ENCODE peak calls at places on chromosomes 12 and 14, in nine cellular contexts. T is left ventricle myocardium inferior, K is Peyer's patch, H is neural progenitor cell, L is SJSA1, N is hepatocyte, I is heart right ventricle, A is upper lobe of right lung, M is HCT116. Y is an unnamed sample.

GRCh38 chr14:76773188-76773885 is 12.1 kb downstream of the VASH1 start:
- DNase-seq in T (peak; percentile 66), L (peak; percentile 20), H (no peak), K (peak; percentile 61), I (peak; percentile 75), A (peak; percentile 81), N (peak; percentile 83), M (no peak), Y (peak; percentile 38)

GRCh38 chr12:32889073-32889760 is 7.4 kb downstream of the PKP2 start:
- DNase-seq in L (no peak), H (no peak), A (no peak), M (no peak), T (no peak), K (no peak), I (no peak), N (no peak), Y (no peak)

GRCh38 chr12:109775172-109775881 is 57.9 kb downstream of the TRPV4 start:
- DNase-seq in M (no peak), L (peak; percentile 71), H (peak; percentile 82), I (peak; percentile 73), N (peak; percentile 86), K (peak; percentile 89), A (peak; percentile 88), T (peak; percentile 73), Y (no peak)

GRCh38 chr14:34449819-34450541 is 12.1 kb downstream of the SPTSSA start:
- DNase-seq in N (no peak), K (no peak), L (no peak), H (no peak), M (no peak), I (no peak), A (no peak), T (no peak), Y (no peak)

GRCh38 chr12:52191841-52192791 is at the start of gene KRT80:
- DNase-seq in I (peak; percentile 83), H (no peak), T (peak; percentile 81), A (peak; percentile 90), N (peak; percentile 94), L (peak; percentile 98), K (peak; percentile 91), M (peak; percentile 97), Y (peak; percentile 96)

GRCh38 chr14:24483604-24484252 is 24.3 kb downstream of the CMA1 start:
- DNase-seq in M (no peak), L (no peak), N (no peak), I (no peak), K (no peak), H (no peak), A (no peak), T (no peak), Y (no peak)

GRCh38 chr12:55932546-55932919 is 1.6 kb downstream of the DGKA start:
- DNase-seq in N (no peak), I (peak; percentile 19), M (no peak), K (peak; percentile 76), L (no peak), H (no peak), A (no peak), T (no peak), Y (no peak)

GRCh38 chr12:107586256-107586970 is 99.2 kb upstream of the PWP1 start:
- DNase-seq in H (no peak), M (no peak), T (no peak), A (no peak), L (no peak), K (no peak), I (no peak), N (no peak), Y (no peak)

GRCh38 chr14:64762044-64763034 is 58.1 kb downstream of the PLEKHG3 start:
- DNase-seq in M (peak; percentile 51), A (peak; percentile 76), N (peak; percentile 95), T (peak; percentile 82), K (peak; percentile 74), H (peak; percentile 53), L (peak; percentile 81), I (peak; percentile 87), Y (peak; percentile 97)

GRCh38 chr12:106049105-106049504 is 89.6 kb downstream of the NUAK1 start:
- DNase-seq in I (no peak), H (no peak), M (no peak), T (no peak), N (peak; percentile 27), A (no peak), K (no peak), L (no peak), Y (no peak)

GRCh38 chr12:47736877-47737676 is 11.8 kb upstream of the ENDOU start:
- DNase-seq in K (peak; percentile 71), T (peak; percentile 91), M (no peak), A (peak; percentile 93), L (no peak), N (peak; percentile 44), I (peak; percentile 90), H (no peak), Y (peak; percentile 56)

GRCh38 chr14:22520786-22521185 is 68.2 kb downstream of the DAD1 start:
- DNase-seq in H (no peak), M (no peak), N (no peak), K (no peak), L (no peak), A (no peak), I (no peak), T (no peak), Y (no peak)
- H3K4me1 ChIP-seq in H (peaks cover 7% of the 10 kb centered on the region), M (no peaks in the 10 kb centered on the region), N (peaks cover 26% of the 10 kb centered on the region), K (peaks cover 5% of the 10 kb centered on the region), L (peaks cover 43% of the 10 kb centered on the region), A (no peaks in the 10 kb centered on the region), I (peaks cover 6% of the 10 kb centered on the region), T (peaks cover 25% of the 10 kb centered on the region), Y (peaks cover 27% of the 10 kb centered on the region)

DNA sequence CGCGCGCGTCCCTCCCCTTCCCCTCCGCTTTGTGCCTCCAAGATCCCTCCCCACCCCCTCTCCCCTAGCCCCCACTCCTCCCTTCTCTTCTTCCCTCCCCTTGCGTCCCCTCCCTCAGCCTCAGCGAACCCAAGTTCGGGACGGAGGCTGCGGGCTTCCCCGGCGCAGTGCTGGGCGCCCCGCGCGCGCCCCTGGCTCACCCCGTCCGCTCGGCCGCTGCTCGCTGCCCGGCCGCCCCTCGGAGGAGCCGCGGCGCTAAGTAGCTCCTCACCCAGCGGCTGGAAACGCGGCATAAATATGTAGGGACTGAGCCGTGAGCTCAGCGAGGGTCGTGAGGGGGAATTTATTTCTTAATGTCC is at the start of gene NOS1:
- DNase-seq in N (no peak), M (no peak), T (no peak), L (no peak), H (peak; percentile 63), I (no peak), A (no peak), K (no peak), Y (no peak)
- H3K4me3 ChIP-seq in N (no peak within 1 kb of the TSS), M (no peak within 1 kb of the TSS), T (peak within 1 kb of the TSS; percentile 56), L (no peak within 1 kb of the TSS), H (peak within 1 kb of the TSS; percentile 74), I (peak within 1 kb of the TSS; percentile 6), A (peak within 1 kb of the TSS; percentile 23), K (no peak within 1 kb of the TSS), Y (peak within 1 kb of the TSS; percentile 50)

DNA sequence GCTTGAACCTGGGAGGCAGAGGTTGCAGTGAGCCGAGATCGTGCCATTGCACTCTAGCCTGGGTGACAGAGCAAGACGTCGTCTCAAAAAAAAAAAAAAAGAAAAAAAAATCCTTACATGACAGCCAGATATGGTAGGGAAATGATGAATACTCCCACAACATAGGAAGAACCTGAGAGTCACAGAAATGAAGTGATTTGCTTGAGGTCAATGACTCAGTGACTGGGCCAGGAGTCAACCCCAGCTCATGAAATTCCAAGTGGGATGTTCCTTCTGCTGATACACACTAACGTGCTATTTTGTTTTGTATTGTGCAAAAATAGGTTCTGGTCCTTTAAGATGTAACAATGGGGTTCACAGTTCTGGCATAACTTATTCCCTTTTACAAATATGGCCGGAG is 9.0 kb downstream of the RHOF start:
- DNase-seq in M (no peak), K (no peak), T (no peak), L (no peak), I (no peak), H (no peak), A (no peak), N (no peak), Y (no peak)
- H3K4me1 ChIP-seq in M (peaks cover 76% of the 10 kb centered on the region), K (peaks cover 44% of the 10 kb centered on the region), T (peaks cover 60% of the 10 kb centered on the region), L (peaks cover 24% of the 10 kb centered on the region), I (peaks cover 38% of the 10 kb centered on the region), H (peaks cover 11% of the 10 kb centered on the region), A (peaks cover 38% of the 10 kb centered on the region), N (peaks cover 11% of the 10 kb centered on the region), Y (peaks cover 45% of the 10 kb centered on the region)

GRCh38 chr14:67618617-67619063 is 1.1 kb upstream of the ARG2 start:
- DNase-seq in M (no peak), T (no peak), K (no peak), N (peak; percentile 88), L (no peak), H (peak; percentile 62), I (peak; percentile 35), A (no peak), Y (no peak)
- H3K4me3 ChIP-seq in M (no peak overlapping the region), T (peak overlapping the region; percentile 69), K (no peak overlapping the region), N (no peak overlapping the region), L (no peak overlapping the region), H (no peak overlapping the region), I (peak overlapping the region; percentile 36), A (no peak overlapping the region), Y (no peak overlapping the region)

Y was measured in RWPE2.